ENCODE peak calls at places on chromosome 3, in seven cellular contexts. P is HCT116, A is H1, Z is K562, T is GM12878, B is HepG2, W is SK-N-SH. Q is an unnamed sample.

GRCh38 chr3:14907043-14907966 is 40.1 kb upstream of the NR2C2 start:
- DNase-seq in W (no peak), P (no peak), B (no peak), T (no peak), Z (no peak), A (no peak), Q (no peak)

GRCh38 chr3:48439820-48440589 is at the start of the genes CCDC51 and TMA7:
- DNase-seq in A (peak), P (peak), T (peak), B (peak), Z (peak), W (peak), Q (peak)

GRCh38 chr3:24640330-24640877 is 145.8 kb upstream of the THRB start:
- DNase-seq in P (peak), T (no peak), W (peak), B (peak), A (no peak), Z (no peak), Q (peak)

GRCh38 chr3:196287066-196287404 is 491 bp downstream of the PCYT1A start:
- DNase-seq in T (no peak), A (no peak), B (no peak), P (no peak), Z (no peak), W (no peak), Q (peak)

GRCh38 chr3:177196473-177197040 is 725 bp downstream of the TBL1XR1 start:
- DNase-seq in A (peak), P (no peak), B (no peak), T (no peak), Z (peak), W (peak), Q (peak)

GRCh38 chr3:123628996-123629746 is 44.3 kb upstream of the HACD2 start:
- DNase-seq in A (no peak), B (no peak), Z (no peak), W (no peak), T (no peak), P (no peak), Q (no peak)

GRCh38 chr3:178083906-178084823 is 452.1 kb upstream of the KCNMB2 start:
- DNase-seq in P (peak), Z (peak), B (peak), T (no peak), W (peak), A (no peak), Q (no peak)

GRCh38 chr3:195385526-195385925 is 57.3 kb downstream of the ACAP2 start:
- DNase-seq in Z (no peak), T (no peak), W (no peak), A (no peak), P (no peak), B (no peak), Q (peak)

GRCh38 chr3:65401359-65401810 is 637.3 kb downstream of the MAGI1 start:
- DNase-seq in T (no peak), A (no peak), W (no peak), P (no peak), B (no peak), Z (no peak), Q (no peak)

GRCh38 chr3:64332461-64333350 is 107.4 kb upstream of the PRICKLE2 start:
- DNase-seq in T (no peak), P (no peak), W (no peak), B (no peak), A (no peak), Z (no peak), Q (no peak)

GRCh38 chr3:123194552-123194951 is 7.2 kb upstream of the SEC22A start:
- DNase-seq in W (peak), A (peak), B (peak), Z (peak), P (peak), T (no peak), Q (peak)

GRCh38 chr3:58652624-58653023 is 13.9 kb downstream of the FAM3D start:
- DNase-seq in Z (no peak), W (no peak), B (no peak), T (no peak), P (no peak), A (no peak), Q (no peak)

GRCh38 chr3:111621535-111621934 is 26.4 kb upstream of the ZBED2 start:
- DNase-seq in T (no peak), Z (peak), B (peak), A (peak), P (peak), W (peak), Q (no peak)

GRCh38 chr3:160374472-160374871 is 24.6 kb downstream of the IFT80 start:
- DNase-seq in Z (no peak), B (no peak), T (no peak), A (no peak), W (no peak), P (no peak), Q (no peak)

GRCh38 chr3:98921957-98922356 is 20.5 kb upstream of the DCBLD2 start:
- DNase-seq in Z (no peak), T (no peak), A (no peak), P (no peak), B (no peak), W (no peak), Q (no peak)

GRCh38 chr3:178260887-178261286 is 275.3 kb upstream of the KCNMB2 start:
- DNase-seq in P (no peak), W (peak), B (no peak), A (no peak), Z (peak), T (no peak), Q (no peak)

GRCh38 chr3:29258161-29258560 is 22.7 kb upstream of the RBMS3 start:
- DNase-seq in B (no peak), P (no peak), T (no peak), A (no peak), W (no peak), Z (no peak), Q (no peak)

DNA sequence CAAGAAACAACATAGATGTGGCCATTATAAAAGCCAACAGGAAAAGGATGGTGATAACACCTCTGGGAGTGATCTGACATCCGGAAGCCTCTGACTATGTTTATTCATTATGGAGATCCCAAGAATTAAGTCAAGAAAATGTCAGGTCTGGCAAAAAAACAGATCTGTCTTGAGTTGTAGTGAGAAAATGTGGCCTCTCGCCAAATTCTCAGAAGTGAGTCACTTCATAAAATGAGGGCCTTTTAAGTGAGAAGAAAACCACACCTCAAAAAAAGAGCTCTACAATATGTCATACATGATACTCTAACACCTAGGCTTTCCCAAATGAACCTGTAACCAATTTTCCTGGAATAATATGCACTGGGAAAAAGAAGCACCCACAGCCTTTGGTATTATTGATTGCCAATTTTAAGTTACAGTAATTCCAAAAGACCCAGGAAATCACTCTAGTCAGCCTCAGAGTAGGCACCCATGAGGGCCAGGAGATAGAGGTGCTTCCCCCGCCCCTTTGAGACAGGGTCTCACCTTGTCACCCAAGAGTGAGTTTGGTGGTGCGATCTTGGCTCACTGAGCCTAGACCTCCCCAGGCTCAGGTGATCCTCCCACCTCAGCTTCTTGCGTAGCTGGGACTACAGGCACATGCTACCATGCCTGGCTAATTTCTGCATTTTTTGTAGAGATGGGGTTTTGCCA is 38.0 kb downstream of the CCR3 start:
- DNase-seq in T (no peak), W (no peak), P (peak), B (no peak), Z (no peak), A (no peak), Q (no peak)
- TF ChIP-seq JUND in T (no peak), W (no peak), P (no peak), B (no peak), Z (no peak), A (no peak), Q (no peak)

GRCh38 chr3:194269610-194270145 is 81.5 kb downstream of the CPN2 start:
- DNase-seq in A (peak), B (no peak), Z (peak), P (peak), T (no peak), W (peak), Q (no peak)

GRCh38 chr3:194268659-194269487 is 82.3 kb downstream of the CPN2 start:
- DNase-seq in T (no peak), A (no peak), Z (no peak), B (no peak), P (no peak), W (no peak), Q (no peak)

GRCh38 chr3:194266658-194267005 is 84.5 kb downstream of the CPN2 start:
- DNase-seq in W (no peak), B (no peak), T (no peak), Z (no peak), P (no peak), A (peak), Q (no peak)

GRCh38 chr3:194265996-194266657 is 85.0 kb downstream of the CPN2 start:
- DNase-seq in W (no peak), Z (no peak), A (peak), P (no peak), B (no peak), T (no peak), Q (no peak)

GRCh38 chr3:194267744-194268658 is 83.1 kb downstream of the CPN2 start:
- DNase-seq in Z (no peak), A (no peak), W (no peak), T (no peak), P (no peak), B (peak), Q (no peak)
- TF ChIP-seq JUND in Z (no peak), A (no peak), W (no peak), T (no peak), P (no peak), B (no peak), Q (no peak)

DNA sequence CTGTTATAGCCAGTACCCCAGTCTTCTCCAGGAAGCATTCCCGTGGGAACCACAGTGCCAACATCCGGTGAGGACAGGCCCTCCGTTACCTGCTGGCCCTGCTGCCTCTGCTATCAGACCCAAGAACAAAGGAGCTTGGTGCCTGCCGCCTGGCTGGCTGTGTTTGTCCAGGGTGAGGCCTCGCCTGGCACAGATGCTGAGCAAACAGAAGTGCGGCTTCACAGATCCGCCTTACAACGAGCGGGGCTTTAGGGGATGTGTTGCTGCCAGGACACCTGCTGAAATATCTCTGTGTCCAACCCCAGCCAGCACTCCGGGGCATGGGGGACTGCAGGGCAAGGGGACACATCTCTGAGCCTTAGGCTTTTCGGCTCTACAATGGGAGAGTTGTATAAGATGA is 2.2 kb upstream of the EPHB3 start:
- DNase-seq in A (no peak), W (no peak), B (peak), P (no peak), Z (no peak), T (no peak), Q (no peak)
- TF ChIP-seq JUND in A (no peak), W (no peak), B (no peak), P (no peak), Z (no peak), T (no peak), Q (no peak)

GRCh38 chr3:8625991-8626390 is 18.6 kb downstream of the SSUH2 start:
- DNase-seq in B (no peak), P (peak), T (no peak), Z (no peak), A (no peak), W (no peak), Q (no peak)

GRCh38 chr3:8627949-8628348 is 16.6 kb downstream of the SSUH2 start:
- DNase-seq in P (no peak), Z (no peak), B (no peak), A (no peak), W (no peak), T (no peak), Q (no peak)

GRCh38 chr3:8632402-8633237 is 12.0 kb downstream of the SSUH2 start:
- DNase-seq in W (no peak), Z (no peak), P (no peak), T (no peak), A (no peak), B (no peak), Q (peak)

GRCh38 chr3:8627541-8627940 is 17.1 kb downstream of the SSUH2 start:
- DNase-seq in A (no peak), T (no peak), W (no peak), Z (no peak), P (no peak), B (no peak), Q (no peak)

DNA sequence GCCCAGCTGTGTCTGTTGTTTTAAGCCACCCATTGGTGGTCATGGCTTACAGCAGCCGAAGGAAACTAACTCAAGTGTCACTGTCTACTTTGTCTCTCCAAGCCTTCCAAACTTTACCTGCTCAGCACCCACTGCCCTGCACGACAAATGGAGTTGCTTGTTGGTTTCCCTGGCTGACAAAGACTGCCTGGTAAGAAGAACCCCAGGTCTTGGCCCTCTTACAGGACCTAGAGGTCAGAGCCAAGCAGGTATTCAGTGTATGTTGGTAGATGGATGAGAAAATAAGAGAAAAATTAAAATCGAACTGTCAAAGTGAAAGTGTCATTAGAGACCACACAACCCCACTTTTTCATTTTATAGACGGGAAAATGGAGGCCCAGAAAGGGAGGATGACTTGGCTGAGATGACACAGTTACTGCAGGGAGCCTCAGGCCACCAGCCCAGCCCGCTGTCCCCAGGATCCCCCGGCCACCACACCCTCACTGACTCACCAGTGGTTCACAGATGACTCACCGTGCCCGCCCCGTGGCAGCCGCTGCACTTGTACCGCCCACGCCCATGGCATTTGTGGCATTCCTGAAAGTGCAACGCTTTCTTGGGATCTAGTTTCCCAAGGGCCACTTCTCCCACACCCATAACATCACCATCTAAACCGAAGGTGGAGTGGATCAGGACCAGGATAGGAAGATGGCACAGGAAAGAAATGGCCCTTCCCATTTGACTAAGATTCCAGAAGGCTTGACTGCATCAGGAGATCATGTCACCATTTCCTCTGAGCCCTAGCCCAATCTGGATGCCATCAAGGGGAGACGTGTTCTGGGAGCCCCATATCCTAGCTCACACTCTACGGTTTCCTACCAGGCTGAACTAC is 15.2 kb downstream of the SSUH2 start:
- DNase-seq in B (no peak), Z (peak), W (no peak), P (peak), A (no peak), T (peak), Q (peak)
- TF ChIP-seq JUND in B (no peak), Z (peak), W (peak), P (no peak), A (no peak), T (peak), Q (no peak)